ENCODE peak calls at places on chromosomes 13 and 19, in four cellular contexts. W is transverse colon, Y is HepG2, M is A549. D is an unnamed sample.

GRCh38 chr19:13881692-13882418 is 4.9 kb downstream of the NANOS3 start:
- DNase-seq in W (peak; percentile 63), Y (no peak), M (no peak), D (no peak)

GRCh38 chr19:10010939-10011338 is 635 bp upstream of the COL5A3 start:
- DNase-seq in W (no peak), Y (no peak), M (no peak), D (no peak)

GRCh38 chr13:75359266-75359665 is 122.7 kb downstream of the TBC1D4 start:
- DNase-seq in W (no peak), Y (no peak), M (peak; percentile 16), D (no peak)

GRCh38 chr19:54162884-54163283 is 3.4 kb upstream of the LENG1 start:
- DNase-seq in W (no peak), Y (no peak), M (no peak), D (no peak)

GRCh38 chr13:46521921-46522691 is 30.9 kb upstream of the LRCH1 start:
- DNase-seq in W (no peak), Y (no peak), M (no peak), D (peak; percentile 11)

GRCh38 chr13:45119469-45119989 is 781 bp upstream of the GTF2F2 start:
- DNase-seq in W (peak; percentile 18), Y (no peak), M (no peak), D (peak; percentile 33)

GRCh38 chr13:49844191-49844590 is 51.7 kb upstream of the KPNA3 start:
- DNase-seq in W (no peak), Y (no peak), M (no peak), D (no peak)

GRCh38 chr13:56528040-56528760 is 612.5 kb upstream of the PRR20A start:
- DNase-seq in W (no peak), Y (no peak), M (no peak), D (no peak)

GRCh38 chr19:18385675-18386542 is at the start of gene GDF15:
- DNase-seq in W (peak; percentile 96), Y (peak; percentile 95), M (peak; percentile 94), D (peak; percentile 76)

GRCh38 chr19:55146648-55147218 is 2.3 kb downstream of the TNNT1 start:
- DNase-seq in W (no peak), Y (peak; percentile 25), M (peak; percentile 85), D (no peak)

GRCh38 chr19:22144394-22144793 is 52.4 kb downstream of the ZNF676 start:
- DNase-seq in W (no peak), Y (no peak), M (peak; percentile 30), D (no peak)

GRCh38 chr13:22812793-22813192 is 368.0 kb upstream of the SGCG start:
- DNase-seq in W (peak; percentile 15), Y (no peak), M (peak; percentile 10), D (peak; percentile 38)

GRCh38 chr19:13623686-13624405 is 117.6 kb upstream of the CACNA1A start:
- DNase-seq in W (no peak), Y (no peak), M (no peak), D (no peak)

GRCh38 chr19:2081873-2082810 is 14.0 kb downstream of the MOB3A start:
- DNase-seq in W (peak; percentile 64), Y (no peak), M (no peak), D (no peak)

GRCh38 chr13:36965767-36966166 is 33.4 kb downstream of the ALG5 start:
- DNase-seq in W (no peak), Y (no peak), M (no peak), D (no peak)

GRCh38 chr19:3692141-3693029 is 7.9 kb downstream of the PIP5K1C start:
- DNase-seq in W (no peak), Y (no peak), M (no peak), D (no peak)

GRCh38 chr19:30373593-30373992 is 1.4 kb downstream of the ZNF536 start:
- DNase-seq in W (no peak), Y (no peak), M (no peak), D (no peak)

GRCh38 chr13:113533441-113533840 is 42.9 kb upstream of the DCUN1D2 start:
- DNase-seq in W (no peak), Y (no peak), M (no peak), D (peak; percentile 85)

GRCh38 chr19:39363909-39364457 is 21.8 kb downstream of the SAMD4B start:
- DNase-seq in W (no peak), Y (no peak), M (no peak), D (no peak)

DNA sequence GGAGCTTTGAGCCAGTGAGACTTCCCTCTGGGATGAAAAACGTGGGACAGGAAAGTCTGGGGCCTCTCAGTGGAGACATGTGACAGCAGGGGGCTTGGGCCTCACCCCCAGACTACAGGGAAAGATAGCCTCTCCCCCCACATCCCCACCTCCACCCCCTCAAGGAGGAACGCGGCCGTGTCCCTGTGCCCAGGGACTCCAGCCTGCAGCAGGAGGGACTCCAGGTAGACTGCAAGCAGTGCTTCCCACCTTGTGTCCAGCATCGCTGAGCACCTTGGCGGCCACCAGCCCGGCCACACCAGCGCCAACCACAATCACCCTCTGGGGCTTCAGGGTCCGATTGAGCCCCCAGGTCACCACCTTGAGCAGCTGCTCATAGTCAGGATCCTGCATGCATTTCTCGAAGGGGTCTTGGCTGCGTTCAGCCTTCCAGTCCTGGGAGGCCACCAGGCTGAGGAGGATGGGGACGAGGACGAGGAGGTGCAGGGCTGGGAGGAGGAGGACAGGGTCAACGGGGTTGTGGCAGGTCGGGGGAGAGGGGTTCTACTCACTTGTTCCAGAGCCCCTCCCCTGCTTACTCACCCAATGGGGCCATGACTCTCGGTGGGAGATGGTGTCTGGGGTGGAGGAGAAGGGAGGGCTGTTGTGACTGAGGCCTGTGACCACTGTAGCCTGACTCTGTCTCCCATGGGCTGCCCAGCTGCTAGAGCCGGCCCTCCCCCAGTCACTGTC is 955 bp downstream of the IL4I1 start:
- DNase-seq in W (no peak), Y (no peak), M (no peak), D (no peak)
- TF ChIP-seq POLR2A in W (no peak), Y (no peak), M (no peak), D (no peak)

GRCh38 chr19:16160445-16160942 is 12.8 kb downstream of the CIB3 start:
- DNase-seq in W (no peak), Y (no peak), M (no peak), D (no peak)
- TF ChIP-seq POLR2A in W (no peak), Y (no peak), M (no peak), D (no peak)

GRCh38 chr19:43678512-43678911 is 8.5 kb upstream of the PLAUR start:
- DNase-seq in W (no peak), Y (no peak), M (no peak), D (no peak)
- TF ChIP-seq POLR2A in W (no peak), Y (no peak), M (no peak), D (no peak)

GRCh38 chr19:5679289-5680082 is 830 bp downstream of the MICOS13 start:
- DNase-seq in W (peak; percentile 20), Y (no peak), M (no peak), D (no peak)

GRCh38 chr19:5682293-5682592 is 1.4 kb downstream of the HSD11B1L start:
- DNase-seq in W (no peak), Y (no peak), M (no peak), D (no peak)

GRCh38 chr19:5680083-5680436 is 256 bp downstream of the MICOS13 start:
- DNase-seq in W (peak; percentile 50), Y (no peak), M (no peak), D (peak; percentile 60)

GRCh38 chr19:5681446-5682292 is 842 bp downstream of the HSD11B1L start:
- DNase-seq in W (no peak), Y (no peak), M (no peak), D (no peak)

DNA sequence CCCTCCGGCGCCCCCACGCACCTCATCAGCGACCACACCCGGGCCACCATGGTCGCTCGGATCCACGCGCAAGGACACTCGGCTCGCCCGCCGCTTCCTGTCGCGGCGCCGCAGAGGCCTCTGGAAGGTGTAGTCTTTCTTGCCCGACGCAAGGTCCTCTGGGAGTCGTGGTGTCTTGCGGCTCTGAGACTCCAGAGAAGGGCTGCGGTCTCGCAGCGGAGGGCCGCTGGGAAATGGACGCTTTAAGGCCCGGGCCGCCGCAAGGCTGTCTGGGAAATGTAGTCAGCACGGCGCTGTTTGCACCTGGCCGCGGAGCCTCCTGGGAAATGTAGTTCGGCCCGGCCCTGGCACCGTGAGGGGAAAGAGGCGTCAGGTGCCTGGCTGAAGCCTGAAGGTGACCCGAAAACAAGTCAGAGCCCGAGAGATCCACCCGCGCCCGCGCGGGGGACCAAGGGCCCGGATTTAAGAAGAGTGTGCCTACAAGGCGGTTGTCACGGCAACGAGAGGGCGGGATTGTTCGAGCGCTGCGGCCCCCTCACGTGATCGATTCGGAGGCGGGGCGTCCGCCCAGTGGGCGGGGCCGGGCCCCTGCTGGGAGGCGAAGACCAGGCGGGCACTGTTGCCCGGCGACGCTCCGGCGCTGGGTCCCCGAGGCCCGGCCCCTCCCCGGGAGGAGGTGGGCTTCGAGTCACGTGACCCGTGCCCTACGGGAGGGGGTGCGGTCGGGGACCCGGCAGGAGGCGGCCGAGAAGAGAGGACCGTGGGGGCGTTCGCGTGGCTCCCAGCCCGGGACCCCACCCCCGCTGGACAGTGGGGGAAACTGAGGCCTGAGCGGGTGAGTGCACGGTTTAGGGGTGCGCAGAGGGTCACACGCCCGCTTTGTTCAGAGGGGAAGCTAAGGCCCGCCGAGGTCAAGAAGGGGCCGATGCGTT is at the start of the genes HSD11B1L and MICOS13:
- DNase-seq in W (peak; percentile 99), Y (peak; percentile 97), M (peak; percentile 98), D (peak; percentile 98)
- TF ChIP-seq POLR2A in W (peak; percentile 43), Y (peak; percentile 79), M (peak; percentile 55), D (no peak)

GRCh38 chr19:46014534-46014933 is 8.3 kb downstream of the PGLYRP1 start:
- DNase-seq in W (no peak), Y (no peak), M (no peak), D (no peak)
- TF ChIP-seq POLR2A in W (no peak), Y (no peak), M (no peak), D (no peak)

GRCh38 chr19:35720163-35720524 is 2.3 kb downstream of the KMT2B start:
- DNase-seq in W (no peak), Y (no peak), M (no peak), D (no peak)

GRCh38 chr19:35716985-35717664 is 678 bp upstream of the KMT2B start:
- DNase-seq in W (peak; percentile 89), Y (peak; percentile 93), M (peak; percentile 95), D (peak; percentile 96)

GRCh38 chr19:35719402-35720162 is 1.8 kb downstream of the KMT2B start:
- DNase-seq in W (no peak), Y (peak; percentile 89), M (no peak), D (peak; percentile 55)

GRCh38 chr19:35717665-35718344 is at the start of gene KMT2B:
- DNase-seq in W (peak; percentile 96), Y (no peak), M (peak; percentile 98), D (no peak)

GRCh38 chr19:35718345-35719041 is 690 bp downstream of the KMT2B start:
- DNase-seq in W (peak; percentile 49), Y (no peak), M (peak; percentile 40), D (peak; percentile 62)
- TF ChIP-seq POLR2A in W (no peak), Y (no peak), M (no peak), D (no peak)

D was measured in adrenal gland.